ENCODE peak calls at places on chromosomes 6 and 20, in four cellular contexts. E, Y, V and J are unnamed samples.

GRCh38 chr20:40706977-40707582 is 18.0 kb upstream of the MAFB start:
- DNase-seq in Y (no peak), V (no peak), E (no peak), J (no peak)

GRCh38 chr6:2976571-2977085 is 5.3 kb upstream of the SERPINB6 start:
- DNase-seq in V (peak), E (no peak), Y (peak), J (no peak)

GRCh38 chr6:6700421-6700820 is 111.9 kb downstream of the LY86 start:
- DNase-seq in V (no peak), E (no peak), Y (no peak), J (no peak)

GRCh38 chr20:11970243-11970836 is 52.6 kb downstream of the BTBD3 start:
- DNase-seq in E (no peak), V (no peak), Y (no peak), J (no peak)

GRCh38 chr6:56891754-56892153 is 63.2 kb upstream of the BEND6 start:
- DNase-seq in Y (peak), E (no peak), V (no peak), J (no peak)

GRCh38 chr6:154621611-154622010 is 111.1 kb upstream of the CNKSR3 start:
- DNase-seq in Y (no peak), V (no peak), E (no peak), J (no peak)

GRCh38 chr6:131053546-131054240 is 9.4 kb downstream of the EPB41L2 start:
- DNase-seq in Y (peak), V (no peak), E (no peak), J (no peak)

GRCh38 chr6:2793491-2794151 is 28.4 kb downstream of the WRNIP1 start:
- DNase-seq in E (no peak), V (no peak), Y (peak), J (no peak)

GRCh38 chr6:142207265-142207877 is 60.3 kb downstream of the VTA1 start:
- DNase-seq in V (peak), Y (peak), E (no peak), J (no peak)

GRCh38 chr20:53262294-53262840 is 290.2 kb downstream of the TSHZ2 start:
- DNase-seq in E (no peak), Y (no peak), V (no peak), J (no peak)

GRCh38 chr20:9301129-9302072 is 213.0 kb upstream of the LAMP5 start:
- DNase-seq in Y (peak), V (peak), E (no peak), J (no peak)

GRCh38 chr20:6492396-6493055 is 275.0 kb upstream of the BMP2 start:
- DNase-seq in E (no peak), V (peak), Y (no peak), J (no peak)

GRCh38 chr6:93088675-93089575 is 330.4 kb downstream of the EPHA7 start:
- DNase-seq in V (no peak), E (no peak), Y (no peak), J (no peak)

GRCh38 chr20:49361872-49362663 is 84.2 kb upstream of the ZNFX1 start:
- DNase-seq in V (no peak), E (no peak), Y (no peak), J (no peak)

GRCh38 chr6:167550936-167551633 is 226.2 kb downstream of the TTLL2 start:
- DNase-seq in Y (no peak), E (peak), V (peak), J (no peak)

GRCh38 chr6:68732423-68732822 is 97.3 kb downstream of the ADGRB3 start:
- DNase-seq in E (no peak), V (no peak), Y (no peak), J (no peak)

GRCh38 chr20:3815703-3816315 is 4.5 kb upstream of the AP5S1 start:
- DNase-seq in Y (no peak), E (no peak), V (no peak), J (no peak)

GRCh38 chr6:118485601-118486550 is 62.2 kb upstream of the PLN start:
- DNase-seq in E (no peak), V (no peak), Y (no peak), J (no peak)

GRCh38 chr6:139129284-139129683 is 5.6 kb upstream of the HECA start:
- DNase-seq in E (no peak), Y (no peak), V (peak), J (no peak)

GRCh38 chr6:117829594-117830319 is 77.3 kb upstream of the SLC35F1 start:
- DNase-seq in Y (peak), E (no peak), V (peak), J (no peak)

GRCh38 chr6:3418521-3419060 is 38.3 kb downstream of the SLC22A23 start:
- DNase-seq in V (no peak), Y (no peak), E (no peak), J (no peak)

GRCh38 chr6:1600063-1600763 is 9.5 kb upstream of the FOXC1 start:
- DNase-seq in Y (no peak), V (no peak), E (no peak), J (no peak)

GRCh38 chr20:44746367-44747165 is 901 bp downstream of the KCNK15 start:
- DNase-seq in V (no peak), Y (no peak), E (no peak), J (no peak)

GRCh38 chr6:41492261-41492891 is 53.8 kb upstream of the FOXP4 start:
- DNase-seq in E (no peak), Y (no peak), V (no peak), J (no peak)

GRCh38 chr6:132140150-132140549 is 189.0 kb upstream of the CCN2 start:
- DNase-seq in V (no peak), Y (no peak), E (no peak), J (no peak)

GRCh38 chr20:20373046-20373706 is 5.3 kb downstream of the INSM1 start:
- DNase-seq in Y (peak), E (no peak), V (peak), J (no peak)

GRCh38 chr6:139475231-139475630 is 100.8 kb upstream of the CITED2 start:
- DNase-seq in V (no peak), E (no peak), Y (no peak), J (no peak)

GRCh38 chr6:68039641-68040311 is 595.3 kb upstream of the ADGRB3 start:
- DNase-seq in V (peak), E (no peak), Y (no peak), J (no peak)

GRCh38 chr20:53657732-53658131 is 64.1 kb upstream of the ZNF217 start:
- DNase-seq in E (no peak), V (no peak), Y (no peak), J (no peak)

DNA sequence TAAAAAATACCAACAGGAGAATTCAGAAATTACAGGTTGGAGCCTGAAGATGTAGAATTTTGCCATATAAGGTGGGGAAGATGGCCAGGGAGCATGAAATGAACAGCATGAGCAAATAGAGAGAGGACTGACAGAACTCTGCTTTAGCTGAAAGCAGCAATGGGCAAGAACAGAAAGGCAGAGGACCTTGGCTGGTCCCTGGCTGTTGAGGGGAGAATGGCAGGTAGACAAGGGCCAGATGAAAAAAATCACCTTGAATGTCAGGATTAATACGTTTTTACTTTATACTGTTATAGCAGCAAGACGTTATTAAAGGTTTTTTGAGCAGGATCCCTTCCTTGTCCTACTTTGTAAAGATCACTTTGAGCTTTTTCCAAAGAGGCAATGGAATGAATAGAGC is 991 bp downstream of the PPIL1 start:
- DNase-seq in Y (peak), V (no peak), E (no peak), J (no peak)
- TF ChIP-seq CTCF in Y (no peak), V (no peak), E (no peak), J (no peak)

GRCh38 chr6:150866147-150867073 is 908 bp downstream of the MTHFD1L start:
- DNase-seq in Y (peak), E (peak), V (peak), J (peak)

GRCh38 chr6:150865043-150865405 is 478 bp upstream of the MTHFD1L start:
- DNase-seq in V (no peak), Y (no peak), E (no peak), J (no peak)

GRCh38 chr6:150868759-150869158 is 3.3 kb downstream of the MTHFD1L start:
- DNase-seq in V (no peak), Y (no peak), E (no peak), J (no peak)

GRCh38 chr6:150865406-150866146 is at the start of gene MTHFD1L:
- DNase-seq in Y (peak), E (peak), V (peak), J (peak)

DNA sequence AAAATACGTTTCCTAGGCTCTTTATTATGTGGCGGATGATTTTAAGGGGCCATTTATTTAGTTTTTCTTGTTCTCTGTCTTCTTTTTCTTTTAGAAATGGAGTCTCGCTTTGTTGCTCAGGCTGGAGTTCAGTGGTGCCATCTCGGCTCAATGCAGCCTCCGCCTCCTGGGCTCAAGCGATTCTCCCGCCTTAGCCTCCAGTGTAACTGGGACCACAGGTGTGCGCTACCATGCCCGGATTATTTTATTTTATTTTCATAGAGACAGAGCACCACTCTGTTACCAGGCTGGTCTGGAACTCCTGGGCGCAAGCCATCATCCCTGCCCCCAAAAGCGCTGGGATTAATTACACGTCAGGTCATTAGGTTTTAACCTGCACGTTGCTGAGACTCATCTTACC is 1.6 kb downstream of the MTHFD1L start:
- DNase-seq in E (no peak), Y (no peak), V (peak), J (no peak)
- TF ChIP-seq CTCF in E (no peak), Y (no peak), V (no peak), J (no peak)

DNA sequence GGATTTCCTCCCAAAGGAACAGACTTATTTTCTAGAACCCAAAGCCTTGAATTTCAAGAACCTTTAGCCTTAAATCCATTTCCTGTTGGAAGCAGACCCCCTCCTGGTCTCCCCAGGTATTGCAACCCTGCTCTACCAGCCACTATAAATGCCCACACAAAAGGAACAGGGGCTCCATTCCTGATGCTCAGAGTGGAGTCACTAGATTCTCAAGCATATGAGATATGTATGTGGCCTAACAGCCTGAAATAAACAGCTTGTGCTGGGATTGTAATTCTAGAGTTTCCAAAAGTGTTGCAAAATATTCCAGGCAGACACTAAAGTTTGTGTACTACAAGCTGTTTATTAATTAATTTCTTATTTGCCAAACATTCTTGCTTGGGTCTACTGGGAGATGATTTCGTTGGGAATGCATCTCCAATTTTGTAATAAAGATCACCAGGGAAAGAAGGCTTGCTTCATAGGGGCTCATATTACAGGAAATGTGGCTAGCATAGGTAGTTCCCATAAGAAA is 44.8 kb downstream of the RIPOR3 start:
- DNase-seq in E (no peak), V (peak), Y (peak), J (no peak)
- TF ChIP-seq CTCF in E (no peak), V (peak), Y (peak), J (no peak)

DNA sequence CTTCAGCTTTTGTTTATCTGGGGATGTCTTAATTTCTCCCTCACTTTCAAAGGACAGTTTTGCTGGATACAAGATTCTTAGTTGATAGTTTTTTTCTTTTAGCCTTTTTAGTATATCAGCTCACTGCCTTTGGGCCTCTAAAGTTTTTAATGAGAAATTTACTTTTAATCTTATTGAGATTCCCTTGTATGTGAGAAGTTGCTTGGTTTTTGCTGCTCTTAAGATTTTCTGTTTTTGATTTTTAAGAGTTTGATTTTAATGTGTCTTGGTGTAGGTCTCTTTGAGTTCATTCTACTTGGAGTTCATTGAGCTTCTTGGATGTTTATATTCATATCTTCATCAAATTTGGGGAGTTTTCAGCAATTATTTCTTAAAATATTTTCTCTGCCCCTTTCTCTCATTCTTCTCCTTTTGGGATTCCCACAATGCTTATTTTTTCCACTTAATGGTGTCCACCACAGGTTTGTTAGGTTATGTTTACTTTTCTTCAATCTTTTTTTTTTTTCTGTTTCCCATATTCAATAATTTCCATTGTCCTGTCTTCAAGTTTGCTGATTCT is 19.6 kb upstream of the TGM6 start:
- DNase-seq in Y (no peak), V (no peak), E (no peak), J (no peak)
- TF ChIP-seq CTCF in Y (no peak), V (no peak), E (no peak), J (no peak)

DNA sequence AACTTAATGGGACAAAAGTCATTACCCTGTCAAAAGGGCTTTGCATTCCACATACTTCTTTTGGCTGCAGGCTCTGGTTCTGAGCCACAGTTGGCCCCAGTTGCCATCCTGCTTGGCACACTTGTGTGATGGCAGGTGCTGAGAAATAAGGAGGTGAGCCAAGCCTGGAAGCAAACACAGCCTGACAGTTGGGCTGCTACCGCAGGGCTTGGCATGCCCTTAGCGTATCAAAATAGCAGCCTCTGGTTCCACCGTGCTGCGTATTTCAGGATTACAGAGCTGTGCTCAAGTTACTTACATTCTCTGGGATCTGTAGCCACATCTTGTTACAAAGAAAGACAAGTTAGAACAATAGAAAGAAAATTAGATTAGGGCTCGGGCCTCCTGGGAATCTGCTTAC is 11.1 kb downstream of the MTHFD1L start:
- DNase-seq in E (peak), Y (peak), V (peak), J (no peak)
- TF ChIP-seq CTCF in E (peak), Y (no peak), V (no peak), J (no peak)

GRCh38 chr6:11414564-11414963 is 123.0 kb upstream of the TMEM170B start:
- DNase-seq in V (no peak), Y (peak), E (no peak), J (no peak)
- TF ChIP-seq CTCF in V (no peak), Y (no peak), E (no peak), J (no peak)